ENCODE peak calls at places on chromosomes 2 and 18, in seven cellular contexts. H is NCI-H748 treated with DMSO at 0.1 percent for 48 hours; G is activated T-helper 2 cell treated with anti-CD3 and anti-CD28 coated beads, Interferon-gamma antibody, Interleukin-2, Interleukin-4, amounts not matched to agents 10 μg/mL and 5 μg/mL and 100 μg/mL, durations not matched to agents 14 hours and 24 hours and 36 hours; S is NCI-H1105; Q is right lobe of liver; K is ACHN; W is iPS DF 19.7. Z is an unnamed sample.

GRCh38 chr18:59085797-59086196 is 53.9 kb upstream of the SEC11C start:
- DNase-seq in S (no peak), W (no peak), G (no peak), K (peak), H (no peak), Q (no peak), Z (no peak)

GRCh38 chr2:241635756-241636155 is 1.2 kb downstream of the THAP4 start:
- DNase-seq in W (no peak), H (no peak), K (peak), Q (no peak), G (no peak), S (no peak), Z (no peak)

GRCh38 chr2:172735646-172736418 is at the start of gene RAPGEF4:
- DNase-seq in H (no peak), W (no peak), S (peak), K (no peak), Q (no peak), G (no peak), Z (no peak)

GRCh38 chr2:32798841-32799240 is 147.9 kb upstream of the LTBP1 start:
- DNase-seq in K (no peak), S (no peak), W (no peak), Q (no peak), H (no peak), G (no peak), Z (no peak)

GRCh38 chr2:239760596-239760995 is 264.5 kb downstream of the NDUFA10 start:
- DNase-seq in K (no peak), G (no peak), S (no peak), H (no peak), Q (peak), W (no peak), Z (no peak)

GRCh38 chr2:43212931-43213330 is 13.5 kb downstream of the ZFP36L2 start:
- DNase-seq in K (no peak), W (no peak), Q (no peak), S (no peak), H (no peak), G (no peak), Z (no peak)

GRCh38 chr2:30255466-30256408 is 24.4 kb downstream of the LBH start:
- DNase-seq in S (peak), Q (no peak), W (no peak), H (no peak), K (no peak), G (no peak), Z (no peak)

GRCh38 chr2:144546933-144547332 is 27.0 kb upstream of the ZEB2 start:
- DNase-seq in H (no peak), K (no peak), Q (no peak), W (no peak), G (no peak), S (no peak), Z (no peak)

GRCh38 chr18:21342372-21342771 is 100.3 kb downstream of the GREB1L start:
- DNase-seq in H (no peak), Q (no peak), W (no peak), K (no peak), G (no peak), S (no peak), Z (no peak)

GRCh38 chr2:102839668-102840388 is 78.0 kb downstream of the TMEM182 start:
- DNase-seq in K (peak), W (no peak), H (peak), Q (no peak), G (no peak), S (peak), Z (no peak)

GRCh38 chr2:127175406-127175805 is 44.7 kb downstream of the CYP27C1 start:
- DNase-seq in G (no peak), W (no peak), Q (no peak), H (no peak), S (no peak), K (no peak), Z (no peak)

GRCh38 chr2:129008055-129008880 is 689.6 kb upstream of the HS6ST1 start:
- DNase-seq in G (no peak), S (no peak), W (no peak), Q (no peak), H (no peak), K (no peak), Z (no peak)

GRCh38 chr2:22930781-22931180 is 454.2 kb upstream of the KLHL29 start:
- DNase-seq in Q (no peak), G (no peak), W (no peak), S (no peak), H (no peak), K (no peak), Z (no peak)

GRCh38 chr2:236674646-236675045 is 105.0 kb downstream of the ACKR3 start:
- DNase-seq in S (no peak), H (no peak), W (no peak), G (no peak), K (no peak), Q (no peak), Z (no peak)

GRCh38 chr2:162002623-162003200 is 71.3 kb downstream of the DPP4 start:
- DNase-seq in H (no peak), W (no peak), K (no peak), S (no peak), G (no peak), Q (no peak), Z (no peak)

GRCh38 chr2:67581751-67582150 is 184.6 kb downstream of the ETAA1 start:
- DNase-seq in G (no peak), K (peak), Q (no peak), W (peak), S (no peak), H (no peak), Z (no peak)

GRCh38 chr2:166539340-166540162 is 45.5 kb upstream of the SCN7A start:
- DNase-seq in W (peak), H (peak), K (peak), Q (no peak), S (peak), G (no peak), Z (peak)

GRCh38 chr2:117271631-117272030 is 542.9 kb upstream of the DDX18 start:
- DNase-seq in S (no peak), Q (no peak), W (no peak), H (no peak), G (no peak), K (no peak), Z (no peak)

GRCh38 chr2:9291331-9291730 is 84.7 kb downstream of the ASAP2 start:
- DNase-seq in Q (no peak), S (no peak), G (no peak), W (no peak), H (no peak), K (no peak), Z (no peak)

GRCh38 chr18:49619792-49620191 is 57.9 kb downstream of the LIPG start:
- DNase-seq in G (no peak), K (no peak), W (no peak), H (no peak), S (no peak), Q (no peak), Z (no peak)

GRCh38 chr2:20600756-20601325 is 50.1 kb downstream of the HS1BP3 start:
- DNase-seq in W (no peak), H (no peak), S (no peak), Q (no peak), G (no peak), K (no peak), Z (no peak)

GRCh38 chr2:199379251-199379650 is 78.5 kb downstream of the SATB2 start:
- DNase-seq in H (no peak), Q (no peak), K (no peak), G (no peak), W (no peak), S (no peak), Z (no peak)

GRCh38 chr2:182980652-182981051 is 57.6 kb downstream of the NCKAP1 start:
- DNase-seq in Q (no peak), H (no peak), K (no peak), W (no peak), S (no peak), G (no peak), Z (no peak)

Z was measured in NCI-H2081 treated with DMSO at 0.1 percent for 48 hours.